ENCODE peak calls at places on chromosomes 11 and 22, in five cellular contexts. V is lower leg skin, X is GM19239, U is NCI-H446 treated with DMSO at 0.1 percent for 48 hours, Q is heart right ventricle. E is an unnamed sample.

GRCh38 chr22:39661842-39662676 is 91.5 kb downstream of the CACNA1I start:
- DNase-seq in X (no peak), V (peak; percentile 90), U (no peak), Q (no peak), E (peak; percentile 48)

GRCh38 chr11:12455938-12456337 is 78.6 kb downstream of the PARVA start:
- DNase-seq in Q (no peak), X (no peak), V (no peak), U (no peak), E (no peak)

GRCh38 chr11:3203221-3204043 is 15.2 kb downstream of the MRGPRG start:
- DNase-seq in V (no peak), U (no peak), Q (no peak), X (no peak), E (no peak)

GRCh38 chr11:64533501-64533900 is 57.5 kb upstream of the SLC22A12 start:
- DNase-seq in V (no peak), X (no peak), Q (no peak), U (no peak), E (no peak)

GRCh38 chr11:26830757-26831156 is 108.9 kb upstream of the SLC5A12 start:
- DNase-seq in Q (no peak), U (no peak), V (no peak), X (no peak), E (no peak)

GRCh38 chr11:126080206-126080941 is 17.7 kb upstream of the CDON start:
- DNase-seq in X (no peak), V (peak; percentile 79), U (peak; percentile 70), Q (no peak), E (no peak)

GRCh38 chr11:36073411-36074203 is 129.7 kb downstream of the LDLRAD3 start:
- DNase-seq in X (no peak), V (no peak), U (peak; percentile 67), Q (peak; percentile 25), E (peak; percentile 64)

GRCh38 chr22:23696326-23696851 is 5.6 kb downstream of the RGL4 start:
- DNase-seq in Q (no peak), V (peak; percentile 84), U (no peak), X (peak; percentile 73), E (no peak)

GRCh38 chr11:910044-910588 is 494 bp downstream of the CHID1 start:
- DNase-seq in V (no peak), U (no peak), X (no peak), Q (no peak), E (no peak)